ENCODE peak calls at places on chromosomes 5 and 9, in five cellular contexts. R is fibroblast of lung, V is A549, S is breast epithelium, H is mesendoderm. N is an unnamed sample.

GRCh38 chr5:125295405-125295872 is 549.0 kb upstream of the ZNF608 start:
- DNase-seq in S (no peak), R (peak), H (no peak), V (no peak), N (no peak)

GRCh38 chr9:11701706-11702105 is 991.5 kb upstream of the TYRP1 start:
- DNase-seq in H (no peak), S (no peak), R (no peak), V (no peak), N (no peak)

GRCh38 chr9:34498511-34498910 is 24.3 kb downstream of the ENHO start:
- DNase-seq in S (no peak), H (no peak), R (no peak), V (no peak), N (no peak)

GRCh38 chr5:9288234-9288633 is 257.6 kb downstream of the SEMA5A start:
- DNase-seq in V (no peak), S (no peak), R (no peak), H (peak), N (no peak)

GRCh38 chr5:85556464-85556863 is 1061.3 kb upstream of the COX7C start:
- DNase-seq in R (no peak), H (no peak), S (no peak), V (no peak), N (no peak)

GRCh38 chr5:180201051-180201987 is 7.7 kb downstream of the RASGEF1C start:
- DNase-seq in H (peak), R (peak), V (peak), S (no peak), N (no peak)

GRCh38 chr9:78114581-78114980 is 83.0 kb upstream of the GNAQ start:
- DNase-seq in S (no peak), R (no peak), H (no peak), V (no peak), N (no peak)

GRCh38 chr5:163458778-163459405 is 1.0 kb downstream of the NUDCD2 start:
- DNase-seq in H (no peak), S (no peak), R (peak), V (no peak), N (no peak)

GRCh38 chr5:2382776-2383677 is 368.4 kb downstream of the IRX2 start:
- DNase-seq in R (no peak), H (no peak), S (no peak), V (no peak), N (no peak)

GRCh38 chr5:54024466-54024865 is 285.9 kb downstream of the ARL15 start:
- DNase-seq in H (no peak), V (no peak), R (peak), S (no peak), N (no peak)

GRCh38 chr5:1975406-1975715 is 92.6 kb upstream of the IRX4 start:
- DNase-seq in H (no peak), V (no peak), S (no peak), R (no peak), N (no peak)

GRCh38 chr5:148933903-148934432 is 107.6 kb downstream of the ADRB2 start:
- DNase-seq in R (no peak), H (no peak), V (no peak), S (no peak), N (no peak)

GRCh38 chr9:85258823-85259370 is 482.9 kb downstream of the AGTPBP1 start:
- DNase-seq in V (peak), S (peak), R (peak), H (peak), N (peak)

GRCh38 chr9:71504636-71505035 is 263.7 kb downstream of the CEMIP2 start:
- DNase-seq in H (no peak), S (no peak), V (no peak), R (no peak), N (no peak)

GRCh38 chr9:88011005-88011766 is 36.9 kb upstream of the CDK20 start:
- DNase-seq in S (no peak), V (peak), R (peak), H (peak), N (no peak)

GRCh38 chr5:173800340-173800739 is 87.8 kb upstream of the CPEB4 start:
- DNase-seq in V (no peak), R (no peak), S (no peak), H (no peak), N (no peak)

GRCh38 chr5:16660982-16661381 is 44.2 kb upstream of the RETREG1 start:
- DNase-seq in H (no peak), V (no peak), R (no peak), S (no peak), N (no peak)

GRCh38 chr5:100647461-100648230 is 112.5 kb downstream of the FAM174A start:
- DNase-seq in R (no peak), S (peak), H (no peak), V (peak), N (peak)

GRCh38 chr5:31854625-31855526 is 215.9 kb downstream of the PDZD2 start:
- DNase-seq in S (peak), V (peak), R (peak), H (peak), N (no peak)

DNA sequence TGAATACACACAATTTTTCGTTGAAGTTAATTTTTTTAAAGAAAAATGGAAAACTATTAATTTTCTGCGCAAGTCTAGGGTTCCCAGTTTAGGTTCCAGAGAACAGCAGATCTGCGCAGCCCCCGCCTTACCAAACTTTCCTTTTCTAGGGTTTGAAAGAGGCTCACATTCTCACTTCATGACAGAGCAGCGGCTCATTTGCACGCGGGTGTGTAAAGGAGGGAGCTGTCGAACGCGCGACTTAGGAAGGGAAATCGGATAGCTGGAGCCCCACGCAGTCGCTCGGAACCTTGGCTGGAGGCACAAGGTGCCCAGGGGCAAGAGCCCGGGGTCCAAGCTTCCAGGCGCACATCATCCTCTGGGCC is 198.9 kb downstream of the MEF2C start:
- DNase-seq in H (no peak), V (no peak), R (no peak), S (no peak), N (no peak)
- H3K4me3 ChIP-seq in H (no peak), V (peak), R (no peak), S (no peak), N (no peak)

DNA sequence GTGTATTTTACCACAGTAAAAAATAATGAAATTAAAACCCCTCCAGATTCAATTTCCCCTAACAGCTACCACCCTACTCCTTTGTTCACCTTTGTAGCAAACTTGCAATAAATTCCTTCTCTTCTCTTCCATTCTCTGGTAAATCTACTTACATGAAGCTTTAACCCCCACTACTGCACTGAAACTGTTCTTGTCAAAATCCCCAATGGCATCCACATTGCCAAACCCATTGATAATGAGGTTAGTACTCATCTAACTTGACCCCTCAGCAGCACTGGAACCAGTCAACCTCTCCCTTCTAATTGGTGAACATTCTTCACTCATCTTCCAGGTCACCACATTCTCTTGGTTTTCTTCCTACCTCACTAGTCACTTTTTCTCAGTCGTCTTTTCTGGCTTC is 29.6 kb downstream of the NRG2 start:
- DNase-seq in H (no peak), V (no peak), R (no peak), S (no peak), N (no peak)
- H3K27ac ChIP-seq in H (no peak), V (no peak), R (no peak), S (no peak), N (no peak)

DNA sequence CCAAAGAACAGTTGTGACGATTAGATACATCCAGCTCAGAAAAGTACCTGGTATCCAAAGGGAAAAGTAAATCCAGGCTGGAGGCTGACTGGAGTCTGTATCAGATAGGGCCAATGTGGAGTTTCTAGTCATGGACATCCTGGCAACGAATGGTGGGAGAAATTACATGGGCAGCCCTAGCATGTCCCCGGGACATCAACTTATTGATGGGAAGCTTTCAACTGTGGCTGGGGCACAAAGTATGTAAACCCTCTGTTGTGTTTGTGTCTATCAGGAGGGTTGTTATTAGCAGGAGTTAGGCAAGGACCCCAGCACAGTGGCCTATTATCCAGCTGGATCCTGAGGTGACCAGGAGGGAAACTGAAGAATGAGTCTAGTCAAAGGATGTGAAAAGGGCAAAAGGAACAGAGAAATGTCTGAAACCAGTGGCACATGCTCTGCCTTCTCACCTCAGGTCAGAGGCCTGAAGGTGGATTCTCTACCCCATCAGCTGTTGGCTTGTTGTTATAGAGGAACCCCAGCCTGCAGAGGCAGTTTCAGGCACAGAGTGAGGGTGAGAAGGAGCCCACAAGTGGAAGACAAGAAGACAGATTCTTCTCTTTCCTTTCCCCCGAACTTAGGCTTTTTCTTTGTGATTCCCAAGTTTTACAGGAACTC is 19.9 kb downstream of the IFNW1 start:
- DNase-seq in S (no peak), V (no peak), H (no peak), R (no peak), N (no peak)
- H3K4me3 ChIP-seq in S (no peak), V (no peak), H (no peak), R (no peak), N (no peak)

GRCh38 chr9:128420060-128420650 is 502 bp upstream of the CERCAM start:
- DNase-seq in H (peak), V (peak), R (peak), S (peak), N (peak)
- H3K27ac ChIP-seq in H (no peak), V (peak), R (no peak), S (peak), N (no peak)

DNA sequence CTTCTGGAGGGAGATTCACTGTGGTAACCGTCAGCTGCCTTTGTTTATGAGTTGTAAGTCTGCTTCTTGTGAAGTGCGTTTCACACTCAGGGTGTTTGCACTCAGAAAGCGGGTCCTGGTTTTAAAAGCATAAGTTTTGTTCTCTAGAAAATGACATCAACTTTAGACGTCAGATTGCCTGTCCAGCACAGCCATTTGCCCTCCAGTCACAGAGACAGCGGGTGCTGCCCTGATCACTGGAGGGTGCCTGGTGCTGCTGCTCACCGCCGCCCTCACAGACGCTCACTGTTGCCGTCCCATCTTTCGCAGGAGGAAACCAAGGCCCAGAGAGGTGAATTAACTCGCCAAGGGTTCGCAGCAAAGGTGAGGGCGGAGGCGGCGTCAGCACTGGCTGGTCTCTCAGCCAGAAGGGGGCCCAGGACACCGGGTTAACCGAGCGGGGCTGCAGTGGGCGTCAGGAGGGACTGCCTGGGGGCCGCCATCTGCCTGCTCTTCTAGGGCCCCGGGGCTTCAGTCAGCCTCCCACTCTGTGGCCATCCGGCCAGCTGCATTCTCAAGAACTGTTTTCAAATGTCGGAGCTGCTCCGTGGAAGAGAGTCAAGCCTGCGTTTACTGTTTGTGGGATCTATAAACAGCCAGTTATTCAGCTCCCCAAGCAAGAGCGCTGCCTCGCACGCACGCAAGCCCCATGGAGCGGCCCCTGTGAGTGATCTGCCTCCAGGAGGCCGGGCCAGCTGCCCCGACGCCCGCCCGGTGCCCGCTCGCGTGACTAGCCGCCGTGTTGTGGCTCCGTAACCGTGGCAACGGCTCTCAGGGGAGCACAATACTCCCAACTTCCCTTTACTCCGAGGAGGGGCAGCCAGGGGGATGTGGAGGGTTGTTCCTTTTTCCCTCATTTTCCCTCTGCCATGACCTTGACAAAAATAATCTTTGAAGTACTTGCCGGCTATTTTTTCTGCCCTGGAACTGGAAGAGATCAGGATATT is 43.4 kb upstream of the EXOC3 start:
- DNase-seq in V (peak), H (peak), R (peak), S (no peak), N (peak)
- H3K4me3 ChIP-seq in V (no peak), H (no peak), R (peak), S (peak), N (peak)

GRCh38 chr9:132324425-132324824 is 30.4 kb downstream of the SETX start:
- DNase-seq in V (no peak), S (no peak), H (peak), R (no peak), N (no peak)
- H3K27ac ChIP-seq in V (no peak), S (no peak), H (no peak), R (no peak), N (no peak)

GRCh38 chr5:139295692-139296091 is 2.2 kb downstream of the MATR3 start:
- DNase-seq in R (no peak), H (peak), V (no peak), S (no peak), N (no peak)
- H3K4me3 ChIP-seq in R (peak), H (peak), V (peak), S (peak), N (peak)

GRCh38 chr5:83472508-83473343 is 1.2 kb downstream of the VCAN start:
- DNase-seq in V (peak), H (peak), S (no peak), R (peak), N (no peak)
- H3K27ac ChIP-seq in V (peak), H (peak), S (peak), R (peak), N (peak)

GRCh38 chr5:141683596-141684161 is 1.6 kb upstream of the ARAP3 start:
- DNase-seq in V (no peak), H (peak), S (no peak), R (no peak), N (no peak)

GRCh38 chr5:141680178-141680577 is 1.9 kb downstream of the ARAP3 start:
- DNase-seq in S (no peak), V (no peak), H (no peak), R (no peak), N (no peak)

GRCh38 chr5:141681295-141681694 is 735 bp downstream of the ARAP3 start:
- DNase-seq in S (no peak), R (no peak), V (no peak), H (no peak), N (no peak)

GRCh38 chr5:141680751-141681201 is 1.3 kb downstream of the ARAP3 start:
- DNase-seq in V (no peak), H (peak), S (no peak), R (no peak), N (peak)

GRCh38 chr5:141681695-141682641 is at the start of gene ARAP3:
- DNase-seq in R (peak), H (peak), V (peak), S (peak), N (peak)
- H3K4me3 ChIP-seq in R (peak), H (peak), V (peak), S (peak), N (peak)